ENCODE peak calls at places on chromosome 1, in four cellular contexts. K is GM10248, S is HAP-1, R is kidney glomerular epithelial cell. J is an unnamed sample.

GRCh38 chr1:244113532-244114320 is 62.6 kb downstream of the ZBTB18 start:
- DNase-seq in K (no peak), S (no peak), R (peak; percentile 45), J (no peak)

GRCh38 chr1:244303610-244303969 is 148.1 kb downstream of the ADSS2 start:
- DNase-seq in K (no peak), S (no peak), R (no peak), J (no peak)

GRCh38 chr1:232335261-232335660 is 294.7 kb downstream of the SIPA1L2 start:
- DNase-seq in K (no peak), S (no peak), R (no peak), J (no peak)

GRCh38 chr1:65247419-65248359 is 61.7 kb upstream of the DNAJC6 start:
- DNase-seq in K (no peak), S (no peak), R (peak; percentile 78), J (peak; percentile 2)

GRCh38 chr1:53461329-53462044 is 2.3 kb downstream of the DMRTB1 start:
- DNase-seq in K (no peak), S (no peak), R (no peak), J (no peak)

GRCh38 chr1:212820969-212821368 is 26.5 kb downstream of the SPATA45 start:
- DNase-seq in K (no peak), S (no peak), R (no peak), J (no peak)

GRCh38 chr1:161978011-161978790 is 45.5 kb downstream of the OLFML2B start:
- DNase-seq in K (no peak), S (no peak), R (no peak), J (no peak)

GRCh38 chr1:9197186-9198099 is 37.1 kb upstream of the H6PD start:
- DNase-seq in K (no peak), S (no peak), R (no peak), J (no peak)

GRCh38 chr1:19737413-19737812 is 62.3 kb downstream of the TMCO4 start:
- DNase-seq in K (no peak), S (no peak), R (peak; percentile 63), J (no peak)

GRCh38 chr1:86184401-86184800 is 27.8 kb upstream of the COL24A1 start:
- DNase-seq in K (no peak), S (no peak), R (no peak), J (no peak)

GRCh38 chr1:181038399-181038873 is 4.7 kb downstream of the MR1 start:
- DNase-seq in K (peak; percentile 75), S (peak; percentile 73), R (peak; percentile 67), J (peak; percentile 50)

GRCh38 chr1:160789702-160790611 is 6.0 kb upstream of the LY9 start:
- DNase-seq in K (peak; percentile 75), S (no peak), R (no peak), J (no peak)

GRCh38 chr1:61588736-61589381 is 136.1 kb downstream of the TM2D1 start:
- DNase-seq in K (peak; percentile 67), S (peak; percentile 63), R (peak; percentile 63), J (peak; percentile 47)

GRCh38 chr1:211579434-211580302 is 707 bp upstream of the SLC30A1 start:
- DNase-seq in K (no peak), S (peak; percentile 56), R (no peak), J (peak; percentile 80)